ENCODE peak calls at places on chromosomes 5 and 9, in ten cellular contexts. C, D, L, U, N, K, Y, S, M and P are unnamed samples.
A peak's percentile ranks its signal among the peaks of the same experiment; 100 is the strongest.

GRCh38 chr9:136049451-136050265 is 45.4 kb downstream of the NACC2 start:
- DNase-seq in C (no peak), D (no peak), L (no peak), U (no peak), N (no peak), K (no peak), Y (no peak), S (no peak), M (no peak), P (no peak)

GRCh38 chr9:81855538-81855937 is 72.7 kb upstream of the SPATA31D4 start:
- DNase-seq in C (no peak), D (no peak), L (no peak), U (no peak), N (peak; percentile 36), K (no peak), Y (no peak), S (peak; percentile 29), M (no peak), P (peak; percentile 36)

GRCh38 chr5:151745071-151745705 is 13.2 kb downstream of the ATOX1 start:
- DNase-seq in C (no peak), D (peak; percentile 95), L (peak; percentile 82), U (peak; percentile 86), N (peak; percentile 94), K (peak; percentile 89), Y (no peak), S (peak; percentile 90), M (no peak), P (no peak)

GRCh38 chr5:109701252-109701651 is 11.5 kb downstream of the MAN2A1 start:
- DNase-seq in C (no peak), D (no peak), L (no peak), U (no peak), N (no peak), K (no peak), Y (no peak), S (no peak), M (no peak), P (no peak)

GRCh38 chr9:113499153-113499875 is 35.8 kb downstream of the RGS3 start:
- DNase-seq in C (no peak), D (no peak), L (no peak), U (no peak), N (no peak), K (no peak), Y (no peak), S (no peak), M (no peak), P (no peak)

GRCh38 chr5:61020415-61020814 is 75.4 kb downstream of the NDUFAF2 start:
- DNase-seq in C (no peak), D (no peak), L (peak; percentile 79), U (no peak), N (no peak), K (no peak), Y (no peak), S (peak; percentile 28), M (no peak), P (no peak)

GRCh38 chr5:42756630-42757601 is at the start of gene CCDC152:
- DNase-seq in C (peak; percentile 72), D (no peak), L (peak; percentile 30), U (peak; percentile 75), N (peak; percentile 21), K (no peak), Y (peak; percentile 19), S (peak; percentile 40), M (peak; percentile 20), P (no peak)

GRCh38 chr5:145787507-145787906 is 47.6 kb downstream of the PRELID2 start:
- DNase-seq in C (no peak), D (no peak), L (no peak), U (no peak), N (no peak), K (no peak), Y (no peak), S (no peak), M (no peak), P (no peak)

DNA sequence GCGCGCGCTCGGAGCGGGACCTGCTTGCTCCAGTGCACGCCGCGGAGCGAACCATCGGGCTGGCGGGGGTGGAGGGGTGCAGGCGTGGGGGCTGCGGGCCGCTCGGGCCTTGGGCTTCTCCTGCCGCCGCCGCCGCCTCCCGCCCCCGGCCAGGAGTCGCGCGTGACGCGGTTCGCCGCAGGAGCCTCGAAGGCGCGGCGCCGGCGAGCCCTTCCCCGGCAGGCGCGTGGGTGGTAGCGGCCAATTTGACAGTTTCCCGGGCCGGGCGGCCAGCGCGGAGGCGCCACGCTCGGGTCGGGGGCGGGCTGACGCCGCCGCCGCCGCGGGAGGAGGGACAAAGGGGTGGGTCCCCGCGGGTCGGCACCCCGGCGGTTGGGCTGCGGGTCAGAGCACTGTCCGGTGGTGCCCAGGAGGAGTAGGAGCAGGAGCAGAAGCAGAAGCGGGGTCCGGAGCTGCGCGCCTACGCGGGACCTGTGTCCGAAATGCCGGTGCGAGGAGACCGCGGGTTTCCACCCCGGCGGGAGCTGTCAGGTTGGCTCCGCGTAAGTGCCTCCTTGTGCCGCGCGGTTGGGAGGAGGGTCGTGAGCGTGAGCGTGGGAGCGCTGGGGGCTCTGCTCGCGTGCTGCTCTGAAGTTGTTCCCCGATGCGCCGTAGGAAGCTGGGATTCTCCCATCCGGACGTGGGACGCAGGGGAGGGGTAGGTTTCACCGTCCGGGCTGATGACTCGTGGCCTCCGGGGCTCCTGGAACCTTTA is at the start of gene TJP2:
- DNase-seq in C (peak; percentile 84), D (no peak), L (peak; percentile 86), U (peak; percentile 93), N (peak; percentile 71), K (no peak), Y (peak; percentile 83), S (peak; percentile 75), M (peak; percentile 74), P (no peak)
- H3K4me3 ChIP-seq in C (peak within 1 kb of the TSS; percentile 80), D (peak within 1 kb of the TSS; percentile 81), L (peak within 1 kb of the TSS; percentile 85), U (peak within 1 kb of the TSS; percentile 40), N (peak within 1 kb of the TSS; percentile 85), K (peak within 1 kb of the TSS; percentile 58), Y (peak within 1 kb of the TSS; percentile 79), S (peak within 1 kb of the TSS; percentile 80), M (peak within 1 kb of the TSS; percentile 60), P (peak within 1 kb of the TSS; percentile 81)

GRCh38 chr9:114591206-114591853 is 3.8 kb downstream of the ATP6V1G1 start:
- DNase-seq in C (no peak), D (no peak), L (peak; percentile 10), U (no peak), N (no peak), K (no peak), Y (no peak), S (no peak), M (no peak), P (no peak)
- H3K4me3 ChIP-seq in C (no peak overlapping the region), D (peak overlapping the region; percentile 24), L (no peak overlapping the region), U (no peak overlapping the region), N (no peak overlapping the region), K (no peak overlapping the region), Y (no peak overlapping the region), S (no peak overlapping the region), M (no peak overlapping the region), P (no peak overlapping the region)

GRCh38 chr5:160011471-160011870 is 2.5 kb downstream of the TTC1 start:
- DNase-seq in C (no peak), D (no peak), L (no peak), U (no peak), N (no peak), K (no peak), Y (no peak), S (no peak), M (no peak), P (no peak)

GRCh38 chr5:160007610-160008009 is 1.3 kb upstream of the TTC1 start:
- DNase-seq in C (no peak), D (no peak), L (no peak), U (no peak), N (no peak), K (no peak), Y (no peak), S (no peak), M (no peak), P (no peak)

GRCh38 chr5:160008877-160009590 is at the start of gene TTC1:
- DNase-seq in C (peak; percentile 100), D (peak; percentile 90), L (peak; percentile 99), U (peak; percentile 93), N (peak; percentile 98), K (peak; percentile 98), Y (peak; percentile 99), S (peak; percentile 99), M (peak; percentile 96), P (peak; percentile 91)

GRCh38 chr5:160009591-160009989 is 651 bp downstream of the TTC1 start:
- DNase-seq in C (no peak), D (no peak), L (no peak), U (no peak), N (no peak), K (no peak), Y (no peak), S (no peak), M (no peak), P (no peak)
- H3K4me3 ChIP-seq in C (peak overlapping the region; percentile 99), D (peak overlapping the region; percentile 68), L (peak overlapping the region; percentile 65), U (peak overlapping the region; percentile 93), N (peak overlapping the region; percentile 97), K (peak overlapping the region; percentile 82), Y (peak overlapping the region; percentile 96), S (peak overlapping the region; percentile 100), M (peak overlapping the region; percentile 94), P (peak overlapping the region; percentile 76)

DNA sequence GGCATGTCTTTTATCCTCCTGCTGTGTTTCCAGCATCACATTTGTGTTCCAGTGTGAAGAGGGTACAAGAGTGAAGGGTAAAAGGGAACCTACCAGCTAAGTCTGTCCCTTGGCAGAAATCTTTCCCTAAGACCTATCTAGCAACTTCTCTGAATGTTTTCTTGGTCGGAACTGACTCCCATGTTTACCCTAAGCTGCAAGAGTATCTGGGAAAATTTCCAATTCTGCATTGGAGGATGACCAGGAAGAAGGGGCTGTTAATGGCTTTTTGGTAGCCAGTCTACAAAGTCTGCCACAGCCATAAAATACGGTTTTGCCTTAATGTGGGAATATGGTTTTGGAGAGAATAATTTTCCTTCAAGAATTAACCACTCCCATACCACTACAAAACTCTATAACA is 75.1 kb downstream of the MAST4 start:
- DNase-seq in C (no peak), D (no peak), L (peak; percentile 20), U (no peak), N (no peak), K (no peak), Y (no peak), S (peak; percentile 39), M (no peak), P (no peak)
- H3K4me3 ChIP-seq in C (no peak overlapping the region), D (no peak overlapping the region), L (no peak overlapping the region), U (no peak overlapping the region), N (no peak overlapping the region), K (no peak overlapping the region), Y (no peak overlapping the region), S (no peak overlapping the region), M (no peak overlapping the region), P (no peak overlapping the region)

DNA sequence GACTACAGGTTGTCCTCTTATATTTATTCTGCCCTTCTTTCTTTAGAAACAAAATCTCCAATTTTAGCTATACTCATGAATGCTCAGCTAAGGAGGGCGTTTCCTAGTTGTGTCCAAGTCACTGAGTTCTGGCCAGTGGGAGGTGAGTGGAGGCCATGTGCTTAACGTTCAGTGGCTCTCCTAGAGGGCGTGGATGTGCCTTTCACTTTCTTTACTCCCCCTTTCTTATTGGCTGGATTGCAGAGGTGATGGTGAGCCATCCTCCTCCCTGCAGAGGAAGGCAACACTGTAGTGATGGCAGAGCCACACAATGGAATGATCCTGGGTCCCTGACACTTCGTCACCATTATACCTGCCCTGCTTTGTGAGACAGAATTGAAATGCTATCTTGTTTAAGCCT is 54.6 kb downstream of the ALG2 start:
- DNase-seq in C (no peak), D (no peak), L (no peak), U (no peak), N (no peak), K (no peak), Y (no peak), S (no peak), M (no peak), P (no peak)
- H3K4me3 ChIP-seq in C (no peak overlapping the region), D (no peak overlapping the region), L (no peak overlapping the region), U (no peak overlapping the region), N (no peak overlapping the region), K (no peak overlapping the region), Y (no peak overlapping the region), S (no peak overlapping the region), M (no peak overlapping the region), P (no peak overlapping the region)